ENCODE peak calls at places on chromosome 9, in five cellular contexts. K is pancreas, L is GM23338, O is PC-9, S is mammary epithelial cell. B is an unnamed sample.

GRCh38 chr9:22120595-22120994 is 111.5 kb upstream of the CDKN2B start:
- DNase-seq in K (no peak), L (no peak), O (no peak), S (no peak), B (no peak)

GRCh38 chr9:84975926-84976325 is 306.4 kb downstream of the NTRK2 start:
- DNase-seq in K (no peak), L (no peak), O (peak; percentile 55), S (peak; percentile 63), B (no peak)

GRCh38 chr9:102551346-102551745 is 443.8 kb upstream of the CYLC2 start:
- DNase-seq in K (no peak), L (no peak), O (no peak), S (no peak), B (no peak)

GRCh38 chr9:98707158-98708102 is 1.3 kb downstream of the GABBR2 start:
- DNase-seq in K (peak; percentile 17), L (peak; percentile 94), O (peak; percentile 69), S (peak; percentile 54), B (no peak)

GRCh38 chr9:117434568-117434967 is 19.7 kb upstream of the ASTN2 start:
- DNase-seq in K (no peak), L (peak; percentile 75), O (no peak), S (peak; percentile 12), B (no peak)

GRCh38 chr9:38068616-38068865 is 486 bp downstream of the SHB start:
- DNase-seq in K (peak; percentile 38), L (peak; percentile 51), O (no peak), S (peak; percentile 57), B (peak; percentile 42)

GRCh38 chr9:108477538-108478006 is 378.2 kb downstream of the ACTL7B start:
- DNase-seq in K (no peak), L (no peak), O (peak; percentile 94), S (peak; percentile 78), B (no peak)

GRCh38 chr9:130660326-130660682 is 4.1 kb upstream of the PRDM12 start:
- DNase-seq in K (no peak), L (no peak), O (no peak), S (no peak), B (no peak)

GRCh38 chr9:121350993-121351561 is 19.0 kb downstream of the STOM start:
- DNase-seq in K (peak; percentile 57), L (no peak), O (peak; percentile 72), S (peak; percentile 84), B (no peak)

GRCh38 chr9:13141629-13142028 is 137.9 kb downstream of the MPDZ start:
- DNase-seq in K (no peak), L (no peak), O (no peak), S (no peak), B (no peak)

GRCh38 chr9:13142776-13143175 is 136.7 kb downstream of the MPDZ start:
- DNase-seq in K (no peak), L (no peak), O (no peak), S (no peak), B (no peak)

GRCh38 chr9:13140843-13141592 is 138.5 kb downstream of the MPDZ start:
- DNase-seq in K (no peak), L (no peak), O (no peak), S (no peak), B (no peak)

GRCh38 chr9:13143281-13143680 is 136.2 kb downstream of the MPDZ start:
- DNase-seq in K (no peak), L (peak; percentile 37), O (no peak), S (no peak), B (no peak)

GRCh38 chr9:13139641-13140171 is 139.8 kb downstream of the MPDZ start:
- DNase-seq in K (no peak), L (peak; percentile 15), O (peak; percentile 66), S (peak; percentile 65), B (no peak)
- H3K4me1 ChIP-seq in K (no peaks in the 10 kb centered on the region), L (peaks cover 11% of the 10 kb centered on the region), O (peaks cover 10% of the 10 kb centered on the region), S (peaks cover 10% of the 10 kb centered on the region), B (no peaks in the 10 kb centered on the region)

GRCh38 chr9:95176755-95177319 is 140.7 kb downstream of the FANCC start:
- DNase-seq in K (no peak), L (no peak), O (no peak), S (no peak), B (no peak)
- H3K27me3 ChIP-seq in K (no peaks in the 10 kb centered on the region), L (no peaks in the 10 kb centered on the region), O (no peaks in the 10 kb centered on the region), S (no peaks in the 10 kb centered on the region), B (no peaks in the 10 kb centered on the region)

GRCh38 chr9:106846847-106847246 is 16.1 kb upstream of the ZNF462 start:
- DNase-seq in K (no peak), L (no peak), O (peak; percentile 87), S (peak; percentile 83), B (no peak)

GRCh38 chr9:106843361-106843760 is 19.6 kb upstream of the ZNF462 start:
- DNase-seq in K (no peak), L (no peak), O (no peak), S (no peak), B (no peak)

DNA sequence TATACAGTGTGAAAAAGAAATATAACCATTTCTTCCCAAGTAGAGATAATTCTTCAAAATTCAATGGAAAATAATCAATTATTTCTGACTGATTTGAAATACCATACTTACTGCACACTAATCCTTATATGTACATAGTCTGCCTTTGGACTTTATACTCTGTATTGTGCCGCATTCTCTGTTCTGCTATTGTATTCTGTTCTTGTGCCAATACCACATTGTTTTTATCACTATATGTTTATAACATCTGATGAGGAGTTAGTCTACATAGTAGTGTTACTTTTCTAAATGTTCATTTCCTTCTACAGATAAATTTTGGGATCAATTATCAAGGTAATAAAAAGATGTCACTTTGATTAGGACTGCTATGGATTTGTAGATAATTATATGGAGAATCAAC is 16.7 kb upstream of the ZNF462 start:
- DNase-seq in K (no peak), L (no peak), O (no peak), S (no peak), B (no peak)
- H3K4me1 ChIP-seq in K (no peaks in the 10 kb centered on the region), L (no peaks in the 10 kb centered on the region), O (peaks cover 19% of the 10 kb centered on the region), S (peaks cover 9% of the 10 kb centered on the region), B (no peaks in the 10 kb centered on the region)

GRCh38 chr9:137380171-137380570 is 42.8 kb downstream of the EXD3 start:
- DNase-seq in K (no peak), L (no peak), O (no peak), S (no peak), B (no peak)
- H3K27me3 ChIP-seq in K (no peaks in the 10 kb centered on the region), L (peaks cover 3% of the 10 kb centered on the region), O (no peaks in the 10 kb centered on the region), S (no peaks in the 10 kb centered on the region), B (no peaks in the 10 kb centered on the region)

GRCh38 chr9:110083866-110084265 is 124.1 kb downstream of the C9orf152 start:
- DNase-seq in K (no peak), L (no peak), O (no peak), S (peak; percentile 63), B (no peak)
- H3K4me1 ChIP-seq in K (no peaks in the 10 kb centered on the region), L (peaks cover 5% of the 10 kb centered on the region), O (peaks cover 21% of the 10 kb centered on the region), S (peaks cover 9% of the 10 kb centered on the region), B (peaks cover 22% of the 10 kb centered on the region)

GRCh38 chr9:14344846-14345585 is 31.1 kb upstream of the NFIB start:
- DNase-seq in K (no peak), L (peak; percentile 73), O (no peak), S (no peak), B (no peak)

GRCh38 chr9:14345586-14346237 is 31.8 kb upstream of the NFIB start:
- DNase-seq in K (no peak), L (peak; percentile 65), O (no peak), S (no peak), B (no peak)

GRCh38 chr9:14343236-14343947 is 29.5 kb upstream of the NFIB start:
- DNase-seq in K (no peak), L (no peak), O (no peak), S (no peak), B (no peak)

GRCh38 chr9:14342746-14343145 is 28.8 kb upstream of the NFIB start:
- DNase-seq in K (no peak), L (no peak), O (no peak), S (no peak), B (no peak)

DNA sequence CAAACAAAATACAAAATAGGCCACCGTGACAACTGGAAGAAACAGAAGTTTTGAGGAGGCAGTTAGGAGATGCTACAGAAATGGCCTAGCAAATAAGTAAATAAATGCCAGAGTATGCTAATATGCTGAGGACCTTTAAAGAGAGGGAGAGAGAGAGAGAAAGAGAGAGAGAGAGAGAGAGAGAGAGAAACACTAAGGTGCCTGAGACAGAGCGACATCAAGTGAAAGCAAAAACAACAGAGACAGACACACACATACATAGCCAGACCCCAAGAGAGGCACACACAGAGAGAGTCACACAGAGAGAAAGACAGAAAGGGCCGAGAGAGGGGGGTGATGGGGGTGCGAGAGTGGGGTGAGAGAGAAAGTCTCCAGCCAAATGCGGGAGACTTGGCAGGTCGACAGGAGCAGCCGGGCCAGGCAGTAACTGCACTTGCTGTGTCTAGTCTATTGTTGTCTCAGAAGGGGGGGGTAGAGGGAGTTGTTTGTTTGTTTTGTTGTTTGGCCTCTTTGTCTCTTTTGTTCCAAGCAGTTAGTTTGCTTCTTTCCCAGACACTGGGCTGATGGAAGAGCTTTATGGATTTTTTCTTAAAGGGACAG is 30.1 kb upstream of the NFIB start:
- DNase-seq in K (no peak), L (peak; percentile 65), O (no peak), S (no peak), B (no peak)
- H3K27me3 ChIP-seq in K (peaks cover under 1% of the 10 kb centered on the region), L (peaks cover 98% of the 10 kb centered on the region), O (no peaks in the 10 kb centered on the region), S (peaks cover 9% of the 10 kb centered on the region), B (no peaks in the 10 kb centered on the region)

DNA sequence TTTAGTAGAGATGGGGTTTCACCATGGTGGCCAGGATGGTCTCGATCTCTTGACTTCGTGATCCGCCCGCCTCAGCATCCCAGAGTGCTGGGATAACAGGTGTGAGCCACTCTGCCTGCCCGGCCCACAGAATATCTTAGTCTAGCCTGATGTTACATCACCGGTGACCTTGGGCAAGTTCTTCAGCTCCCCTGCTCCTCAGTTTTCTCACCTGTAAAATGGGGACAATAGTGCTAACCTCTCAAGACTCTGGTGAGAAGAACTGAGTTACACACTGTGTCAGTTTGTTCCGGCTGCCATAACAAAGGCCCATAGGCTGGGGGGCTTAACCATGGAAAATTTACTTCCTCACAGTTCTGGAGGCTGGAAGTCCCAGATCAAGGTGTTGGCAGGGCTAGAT is 12.5 kb upstream of the HABP4 start:
- DNase-seq in K (no peak), L (no peak), O (no peak), S (no peak), B (no peak)
- H3K4me1 ChIP-seq in K (no peaks in the 10 kb centered on the region), L (no peaks in the 10 kb centered on the region), O (no peaks in the 10 kb centered on the region), S (no peaks in the 10 kb centered on the region), B (no peaks in the 10 kb centered on the region)

GRCh38 chr9:114492991-114493390 is 12.3 kb downstream of the WHRN start:
- DNase-seq in K (no peak), L (no peak), O (no peak), S (no peak), B (no peak)
- H3K27me3 ChIP-seq in K (no peaks in the 10 kb centered on the region), L (no peaks in the 10 kb centered on the region), O (no peaks in the 10 kb centered on the region), S (no peaks in the 10 kb centered on the region), B (no peaks in the 10 kb centered on the region)

GRCh38 chr9:127197186-127197860 is 67.3 kb upstream of the GARNL3 start:
- DNase-seq in K (no peak), L (no peak), O (no peak), S (no peak), B (no peak)
- H3K4me1 ChIP-seq in K (no peaks in the 10 kb centered on the region), L (peaks cover 4% of the 10 kb centered on the region), O (peaks cover 27% of the 10 kb centered on the region), S (no peaks in the 10 kb centered on the region), B (peaks cover 6% of the 10 kb centered on the region)

B was measured in Caco-2.